ENCODE peak calls at places on chromosomes 3 and 15, in four cellular contexts. K, R, G and E are unnamed samples.

GRCh38 chr3:111541911-111542483 is at the start of gene CD96:
- DNase-seq in K (no peak), R (peak), G (peak), E (no peak)

GRCh38 chr15:82197734-82198594 is 64.6 kb downstream of the EFL1 start:
- DNase-seq in K (peak), R (peak), G (peak), E (peak)

GRCh38 chr15:70327328-70328136 is 229.8 kb upstream of the TLE3 start:
- DNase-seq in K (no peak), R (peak), G (no peak), E (no peak)

GRCh38 chr15:100831466-100831865 is 48.2 kb upstream of the ALDH1A3 start:
- DNase-seq in K (no peak), R (no peak), G (no peak), E (no peak)

GRCh38 chr15:64216722-64217428 is 54.1 kb upstream of the PPIB start:
- DNase-seq in K (no peak), R (no peak), G (peak), E (no peak)

GRCh38 chr15:100783296-100783695 is 96.3 kb upstream of the ALDH1A3 start:
- DNase-seq in K (no peak), R (no peak), G (no peak), E (no peak)

GRCh38 chr3:196639517-196640500 is at the start of gene NRROS:
- DNase-seq in K (no peak), R (peak), G (peak), E (peak)

GRCh38 chr15:55196011-55196410 is 730 bp downstream of the RSL24D1 start:
- DNase-seq in K (no peak), R (peak), G (no peak), E (no peak)

GRCh38 chr3:87120850-87121249 is 106.3 kb upstream of the CHMP2B start:
- DNase-seq in K (no peak), R (no peak), G (no peak), E (no peak)

GRCh38 chr3:190089711-190090110 is 31.0 kb downstream of the P3H2 start:
- DNase-seq in K (no peak), R (no peak), G (no peak), E (no peak)

GRCh38 chr15:98760112-98760826 is 111.9 kb downstream of the IGF1R start:
- DNase-seq in K (no peak), R (no peak), G (peak), E (peak)

GRCh38 chr3:43425829-43426228 is 139.5 kb downstream of the SNRK start:
- DNase-seq in K (no peak), R (no peak), G (no peak), E (no peak)

GRCh38 chr3:124780767-124781485 is 50.7 kb downstream of the UMPS start:
- DNase-seq in K (no peak), R (peak), G (peak), E (no peak)

GRCh38 chr15:87144775-87145174 is 1065.1 kb downstream of the AGBL1 start:
- DNase-seq in K (no peak), R (peak), G (no peak), E (no peak)

GRCh38 chr3:29171583-29171990 is 109.3 kb upstream of the RBMS3 start:
- DNase-seq in K (no peak), R (peak), G (no peak), E (no peak)

DNA sequence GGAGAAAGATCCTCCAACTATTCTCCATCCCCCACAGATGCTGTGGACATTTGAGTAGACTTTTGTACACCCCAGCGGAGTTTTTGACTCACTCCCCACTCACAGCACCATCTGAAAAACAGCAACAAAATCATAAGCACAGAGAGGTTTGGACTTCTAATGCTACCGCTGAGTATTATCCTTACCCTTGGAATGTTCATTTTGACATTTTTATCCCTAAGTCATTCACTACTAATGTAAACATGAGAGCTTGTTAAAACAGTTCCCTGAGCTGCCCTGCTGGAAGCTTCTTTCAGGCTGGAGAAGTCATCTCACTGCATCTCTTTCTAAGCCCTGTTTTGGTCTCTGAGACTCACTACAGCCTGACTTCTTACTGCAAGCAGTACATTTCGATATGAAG is 1045.9 kb downstream of the MCTP2 start:
- DNase-seq in K (no peak), R (peak), G (no peak), E (no peak)
- H3K27ac ChIP-seq in K (no peak), R (peak), G (no peak), E (no peak)

GRCh38 chr3:140765246-140765645 is 87.4 kb downstream of the TRIM42 start:
- DNase-seq in K (no peak), R (no peak), G (no peak), E (no peak)
- H3K4me3 ChIP-seq in K (no peak), R (no peak), G (no peak), E (no peak)

DNA sequence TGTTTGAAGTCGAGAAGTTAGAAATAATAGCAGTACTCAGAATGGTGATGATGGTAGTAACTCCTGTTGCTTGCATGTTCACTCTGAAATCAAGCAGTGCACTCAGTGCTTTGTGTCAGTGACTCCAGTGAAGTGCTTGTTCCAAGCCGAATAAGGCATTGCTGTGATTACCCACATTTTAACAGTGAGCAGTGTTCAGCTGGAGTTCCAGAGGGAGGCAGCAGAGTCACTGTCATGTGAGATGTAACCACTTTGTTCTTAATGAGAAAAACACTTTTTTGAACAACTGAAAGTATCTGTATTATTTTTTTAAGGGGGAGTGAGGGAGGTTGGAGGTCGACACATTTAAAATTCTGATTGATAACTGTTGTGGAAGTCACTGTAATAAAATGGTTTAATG is 3.7 kb downstream of the MDFIC2 start:
- DNase-seq in K (no peak), R (peak), G (no peak), E (no peak)
- TF ChIP-seq CTCF in K (peak), R (peak), G (no peak), E (no peak)

GRCh38 chr3:196322-197153 is at the start of gene CHL1:
- DNase-seq in K (no peak), R (no peak), G (no peak), E (no peak)

GRCh38 chr3:195662-196061 is 901 bp upstream of the CHL1 start:
- DNase-seq in K (no peak), R (no peak), G (no peak), E (no peak)

GRCh38 chr3:192215-192929 is 4.2 kb upstream of the CHL1 start:
- DNase-seq in K (no peak), R (no peak), G (no peak), E (no peak)

GRCh38 chr3:194006-194405 is 2.6 kb upstream of the CHL1 start:
- DNase-seq in K (no peak), R (no peak), G (no peak), E (no peak)

DNA sequence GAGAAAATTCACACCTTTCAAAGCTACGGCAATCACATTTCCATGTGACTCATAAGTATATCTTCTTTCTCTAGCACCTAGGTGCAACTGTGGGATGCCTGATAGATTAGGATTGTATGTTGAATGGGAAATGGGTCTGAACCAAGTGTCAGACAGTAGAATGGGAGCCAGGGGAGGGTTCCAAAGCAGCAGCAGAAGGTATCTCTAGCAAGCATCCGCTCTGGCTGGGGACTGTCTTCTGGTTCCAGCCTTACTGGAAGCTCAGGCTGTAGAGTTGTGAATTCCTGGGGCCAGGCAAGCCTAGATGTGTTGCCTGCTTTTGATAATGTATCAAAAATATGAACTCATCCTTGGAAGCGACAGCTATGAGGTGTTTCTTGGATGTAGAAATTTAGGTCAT is 2.1 kb upstream of the CHL1 start:
- DNase-seq in K (no peak), R (no peak), G (no peak), E (no peak)
- H3K27ac ChIP-seq in K (no peak), R (no peak), G (no peak), E (no peak)

DNA sequence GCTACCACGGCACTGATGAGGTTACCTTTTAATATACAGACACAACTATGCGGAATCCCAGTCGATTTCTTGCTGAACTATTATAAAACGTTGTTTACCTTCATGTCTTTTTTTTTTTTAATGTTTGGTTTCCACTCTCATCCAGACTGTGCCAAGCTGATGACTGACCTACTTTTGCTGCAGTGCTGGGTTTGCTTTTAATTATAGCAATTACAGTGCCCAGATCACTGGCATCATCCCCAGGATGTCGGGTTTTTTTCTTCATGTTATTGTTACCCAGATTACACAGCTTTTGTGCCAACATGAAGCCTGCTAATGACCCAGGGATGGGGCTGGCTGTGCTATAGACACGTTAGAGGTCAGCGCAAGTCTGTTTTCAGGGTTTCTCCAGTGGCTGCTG is 294.0 kb upstream of the ATP10A start:
- DNase-seq in K (no peak), R (no peak), G (peak), E (no peak)
- H3K4me3 ChIP-seq in K (no peak), R (no peak), G (no peak), E (no peak)

GRCh38 chr3:128786434-128787020 is 60.5 kb downstream of the RAB7A start:
- DNase-seq in K (no peak), R (peak), G (no peak), E (no peak)

GRCh38 chr3:128784843-128785242 is 58.9 kb downstream of the RAB7A start:
- DNase-seq in K (no peak), R (no peak), G (no peak), E (no peak)

GRCh38 chr3:128784228-128784627 is 58.2 kb downstream of the RAB7A start:
- DNase-seq in K (peak), R (no peak), G (no peak), E (no peak)

GRCh38 chr3:128788268-128788869 is 62.4 kb downstream of the RAB7A start:
- DNase-seq in K (no peak), R (no peak), G (no peak), E (no peak)

DNA sequence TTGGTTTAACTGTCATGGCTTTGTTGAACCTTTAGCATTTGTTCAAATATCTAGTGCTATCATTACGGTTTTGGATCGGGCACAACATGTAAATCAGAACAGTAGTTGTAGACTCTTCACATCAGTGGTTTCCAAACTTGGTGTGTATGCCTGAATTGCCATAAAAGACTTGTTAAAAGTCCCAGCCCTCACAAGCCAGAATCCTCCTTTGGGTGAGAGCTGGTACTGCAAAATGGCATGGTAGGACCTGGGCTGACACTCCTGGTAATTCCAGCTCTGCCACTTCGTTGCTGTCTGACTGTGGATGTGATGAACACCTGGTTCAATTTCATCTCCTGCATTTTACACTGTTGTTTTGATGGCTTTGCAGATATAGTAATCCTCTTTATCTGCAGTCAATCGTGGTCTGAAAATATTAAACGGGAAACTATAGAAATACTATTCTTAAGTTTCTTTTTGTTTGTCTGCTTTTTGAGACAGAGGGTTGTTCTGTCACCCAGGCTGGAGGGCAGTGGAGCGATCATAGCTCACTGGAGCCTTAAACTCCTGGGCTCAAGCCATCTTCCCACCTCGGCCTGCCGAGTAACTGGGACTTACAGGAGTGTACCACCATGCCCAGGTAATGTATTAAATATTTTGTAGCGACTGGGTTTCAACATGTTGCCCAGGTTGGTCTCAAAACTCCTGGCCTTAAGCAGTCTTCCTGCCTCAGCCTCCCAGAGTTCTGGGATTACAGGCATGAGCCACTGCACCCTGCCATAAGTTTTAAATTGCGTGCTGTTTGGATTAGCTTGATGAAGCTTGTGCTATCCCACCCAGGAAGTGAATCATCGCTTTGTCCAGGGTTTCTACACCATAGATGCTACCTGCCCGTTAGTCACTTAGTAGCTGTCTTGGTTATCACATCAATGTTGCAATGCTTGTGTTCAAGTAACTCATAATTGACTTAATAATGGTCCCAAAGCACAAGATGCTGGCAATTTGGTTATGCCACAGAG is 61.6 kb downstream of the RAB7A start:
- DNase-seq in K (peak), R (peak), G (no peak), E (no peak)
- TF ChIP-seq CTCF in K (no peak), R (peak), G (no peak), E (no peak)

DNA sequence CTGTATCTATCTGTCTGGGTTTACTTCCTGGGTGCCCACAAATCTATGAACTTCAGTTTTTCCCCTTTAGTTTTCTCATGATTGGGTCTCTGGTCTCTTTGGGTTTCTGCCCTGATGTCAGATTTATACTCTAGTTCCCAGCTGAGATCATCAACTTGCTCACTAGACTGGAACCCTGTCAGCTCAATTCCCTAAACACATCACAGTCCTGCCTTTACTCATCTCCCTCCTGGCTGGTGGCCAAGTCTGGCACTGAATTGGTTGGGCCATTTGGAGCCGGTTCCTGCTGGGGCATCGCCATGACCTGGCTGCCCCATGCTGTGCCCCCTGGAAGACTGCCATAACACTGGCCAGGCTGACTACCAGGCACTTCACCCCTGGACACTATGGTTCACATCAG is 345.3 kb downstream of the CHST2 start:
- DNase-seq in K (no peak), R (peak), G (peak), E (no peak)
- H3K27ac ChIP-seq in K (no peak), R (no peak), G (no peak), E (no peak)

GRCh38 chr3:130748981-130749380 is 2.4 kb upstream of the PIK3R4 start:
- DNase-seq in K (no peak), R (peak), G (no peak), E (no peak)
- H3K4me3 ChIP-seq in K (no peak), R (no peak), G (no peak), E (no peak)

GRCh38 chr15:67135494-67135893 is 70.1 kb downstream of the SMAD3 start:
- DNase-seq in K (no peak), R (peak), G (no peak), E (no peak)
- TF ChIP-seq CTCF in K (peak), R (peak), G (peak), E (no peak)